ENCODE peak calls at places on chromosomes 11 and 22, in seven cellular contexts. C is NCI-H774, H is T-helper 1 cell, L is SJSA1, E is lower lobe of right lung, J is psoas muscle, W is H9. V is an unnamed sample.

GRCh38 chr22:42473484-42474193 is 41.4 kb upstream of the NFAM1 start:
- DNase-seq in C (peak; percentile 5), H (peak; percentile 47), L (no peak), E (no peak), J (no peak), W (no peak), V (no peak)

GRCh38 chr11:121473064-121473777 is 20.5 kb upstream of the SORL1-AS1 start:
- DNase-seq in C (no peak), H (no peak), L (no peak), E (no peak), J (no peak), W (no peak), V (no peak)

GRCh38 chr11:45755281-45755859 is 49.6 kb upstream of the SLC35C1 start:
- DNase-seq in C (no peak), H (no peak), L (no peak), E (no peak), J (no peak), W (no peak), V (no peak)

GRCh38 chr11:86800956-86801264 is 568 bp downstream of the PRSS23 start:
- DNase-seq in C (no peak), H (no peak), L (no peak), E (no peak), J (no peak), W (no peak), V (no peak)

GRCh38 chr22:23401111-23401909 is 178.8 kb downstream of the IGLL1 start:
- DNase-seq in C (no peak), H (no peak), L (peak; percentile 97), E (no peak), J (no peak), W (no peak), V (no peak)

GRCh38 chr11:73154178-73154577 is 12.1 kb upstream of the FCHSD2 start:
- DNase-seq in C (no peak), H (peak; percentile 70), L (no peak), E (no peak), J (no peak), W (no peak), V (peak; percentile 13)

GRCh38 chr11:82494988-82495432 is 238.7 kb downstream of the FAM181B start:
- DNase-seq in C (no peak), H (no peak), L (no peak), E (no peak), J (no peak), W (peak; percentile 37), V (no peak)

GRCh38 chr22:26170795-26171194 is 1.5 kb downstream of the SEZ6L start:
- DNase-seq in C (no peak), H (no peak), L (no peak), E (no peak), J (peak; percentile 17), W (peak; percentile 67), V (no peak)

GRCh38 chr11:130369141-130369691 is 54.5 kb upstream of the ZBTB44 start:
- DNase-seq in C (no peak), H (no peak), L (no peak), E (no peak), J (peak; percentile 29), W (no peak), V (no peak)

GRCh38 chr11:64384039-64384737 is 25.2 kb downstream of the RPS6KA4 start:
- DNase-seq in C (no peak), H (no peak), L (no peak), E (no peak), J (no peak), W (no peak), V (no peak)

GRCh38 chr11:57482782-57483569 is 22.6 kb downstream of the RTN4RL2 start:
- DNase-seq in C (no peak), H (peak; percentile 36), L (no peak), E (peak; percentile 56), J (peak; percentile 47), W (peak; percentile 81), V (peak; percentile 38)

V was measured in T-cell.